ENCODE peak calls at places on chromosome 1, in nine cellular contexts. Y is activated CD4-positive, alpha-beta T cell treated with anti-CD3 and anti-CD28 coated beads for 48 hours; H is amygdala; V is NCI-H510A; C is NCI-H2081; Z is GM23338; A is EH; J is NCI-H1092; G is nephron progenitor cell. M is an unnamed sample.

GRCh38 chr1:180586671-180587155 is 27.9 kb downstream of the OVAAL start:
- DNase-seq in Y (peak), H (no peak), V (peak), C (peak), Z (no peak), A (peak), J (peak), G (no peak), M (no peak)

GRCh38 chr1:186255286-186255685 is 119.8 kb downstream of the TPR start:
- DNase-seq in Y (no peak), H (no peak), V (no peak), C (no peak), Z (no peak), A (no peak), J (no peak), G (no peak), M (no peak)

GRCh38 chr1:12692967-12693782 is 22.7 kb upstream of the AADACL3 start:
- DNase-seq in Y (no peak), H (no peak), V (no peak), C (no peak), Z (peak), A (no peak), J (no peak), G (no peak), M (no peak)

GRCh38 chr1:68285046-68285445 is 52.7 kb upstream of the WLS start:
- DNase-seq in Y (no peak), H (no peak), V (no peak), C (no peak), Z (no peak), A (no peak), J (no peak), G (no peak), M (no peak)

GRCh38 chr1:197363855-197364254 is 95.8 kb downstream of the CRB1 start:
- DNase-seq in Y (no peak), H (no peak), V (no peak), C (no peak), Z (no peak), A (no peak), J (no peak), G (no peak), M (no peak)

GRCh38 chr1:31978853-31979400 is 34.7 kb upstream of the KHDRBS1 start:
- DNase-seq in Y (no peak), H (no peak), V (no peak), C (no peak), Z (peak), A (peak), J (no peak), G (no peak), M (no peak)

GRCh38 chr1:32817815-32818786 is 648 bp downstream of the S100PBP start:
- DNase-seq in Y (peak), H (peak), V (peak), C (peak), Z (peak), A (peak), J (peak), G (peak), M (peak)

GRCh38 chr1:244970236-244970652 is 105.9 kb upstream of the HNRNPU start:
- DNase-seq in Y (peak), H (peak), V (peak), C (peak), Z (peak), A (peak), J (peak), G (peak), M (no peak)

GRCh38 chr1:18646091-18646775 is 15.6 kb downstream of the PAX7 start:
- DNase-seq in Y (no peak), H (no peak), V (no peak), C (no peak), Z (no peak), A (no peak), J (no peak), G (no peak), M (no peak)

M was measured in caudate nucleus.